ENCODE peak calls at places on chromosome X, in six cellular contexts. F, T, B, Z, A and M are unnamed samples.

GRCh38 chrX:7120578-7121219 is 26.8 kb upstream of the STS start:
- DNase-seq in Z (no peak), A (no peak), F (no peak), B (no peak), T (no peak), M (peak)

GRCh38 chrX:112120737-112121136 is 38.2 kb upstream of the TRPC5 start:
- DNase-seq in T (no peak), Z (no peak), A (no peak), B (no peak), F (no peak), M (no peak)

GRCh38 chrX:9362529-9362928 is 102.3 kb upstream of the TBL1X start:
- DNase-seq in Z (no peak), F (no peak), T (no peak), A (no peak), B (no peak), M (no peak)

GRCh38 chrX:74382613-74383012 is 38.7 kb upstream of the SLC16A2 start:
- DNase-seq in B (peak), A (peak), F (peak), Z (peak), T (peak), M (peak)

GRCh38 chrX:136261316-136261715 is 10.1 kb upstream of the MAP7D3 start:
- DNase-seq in B (no peak), Z (no peak), A (no peak), T (no peak), F (no peak), M (no peak)

GRCh38 chrX:45767021-45767491 is 566.4 kb upstream of the DIPK2B start:
- DNase-seq in A (peak), Z (no peak), B (no peak), T (no peak), F (no peak), M (peak)

GRCh38 chrX:100381613-100382012 is 28.5 kb downstream of the PCDH19 start:
- DNase-seq in T (no peak), Z (no peak), B (no peak), F (no peak), A (no peak), M (peak)

GRCh38 chrX:108584617-108585211 is 145.1 kb downstream of the COL4A5 start:
- DNase-seq in T (peak), Z (no peak), F (no peak), B (no peak), A (peak), M (peak)

GRCh38 chrX:124300412-124300811 is 32.0 kb upstream of the TEX13D start:
- DNase-seq in A (no peak), T (no peak), F (no peak), Z (no peak), B (no peak), M (no peak)

GRCh38 chrX:97806238-97806637 is 922.5 kb downstream of the RPA4 start:
- DNase-seq in Z (no peak), F (no peak), T (no peak), B (no peak), A (no peak), M (no peak)

GRCh38 chrX:15465896-15466651 is 27.1 kb downstream of the PIR start:
- DNase-seq in F (no peak), A (no peak), B (no peak), Z (peak), T (no peak), M (no peak)

GRCh38 chrX:281166-281999 is at the start of gene PLCXD1:
- DNase-seq in B (no peak), T (no peak), A (no peak), Z (no peak), F (no peak), M (no peak)

GRCh38 chrX:1440506-1440905 is 12.2 kb downstream of the ASMTL start:
- DNase-seq in Z (no peak), B (no peak), F (no peak), A (no peak), T (no peak), M (no peak)

GRCh38 chrX:154719132-154719675 is 31.7 kb downstream of the GAB3 start:
- DNase-seq in A (no peak), T (no peak), B (no peak), F (no peak), Z (no peak), M (no peak)

GRCh38 chrX:153597351-153597750 is 1.6 kb downstream of the CCNQ start:
- DNase-seq in F (no peak), Z (no peak), B (no peak), A (peak), T (no peak), M (no peak)

GRCh38 chrX:15785176-15785735 is 5.0 kb upstream of the ZRSR2 start:
- DNase-seq in Z (no peak), T (no peak), F (no peak), B (no peak), A (no peak), M (no peak)

GRCh38 chrX:43870758-43871419 is 11.4 kb downstream of the MAOB start:
- DNase-seq in A (no peak), B (no peak), Z (no peak), F (no peak), T (no peak), M (no peak)

GRCh38 chrX:10900585-10901289 is 210.4 kb upstream of the HCCS start:
- DNase-seq in T (no peak), B (no peak), Z (no peak), F (no peak), A (no peak), M (peak)

GRCh38 chrX:51893931-51894696 is 691 bp downstream of the MAGED1 start:
- DNase-seq in Z (no peak), T (no peak), B (no peak), A (peak), F (no peak), M (peak)

GRCh38 chrX:75986980-75987379 is 185.9 kb upstream of the PBDC1 start:
- DNase-seq in A (no peak), F (no peak), Z (no peak), T (no peak), B (no peak), M (no peak)